ENCODE peak calls at places on chromosomes 13 and 19, in nine cellular contexts. O, K, Q, P, A, X, V, T and I are unnamed samples.

GRCh38 chr19:33799507-33799906 is 2.8 kb downstream of the KCTD15 start:
- DNase-seq in O (no peak), K (no peak), Q (no peak), P (no peak), A (no peak), X (no peak), V (no peak), T (no peak), I (no peak)

GRCh38 chr19:32405431-32406160 is at the start of gene DPY19L3:
- DNase-seq in O (peak), K (peak), Q (peak), P (peak), A (peak), X (peak), V (peak), T (peak), I (peak)

GRCh38 chr19:36257512-36257876 is 42.6 kb downstream of the ZNF146 start:
- DNase-seq in O (no peak), K (no peak), Q (no peak), P (no peak), A (peak), X (no peak), V (peak), T (peak), I (no peak)

GRCh38 chr19:35828694-35829301 is 16.2 kb upstream of the PRODH2 start:
- DNase-seq in O (no peak), K (no peak), Q (no peak), P (peak), A (no peak), X (peak), V (peak), T (peak), I (peak)

GRCh38 chr13:79385694-79386093 is 20.4 kb downstream of the RBM26 start:
- DNase-seq in O (no peak), K (no peak), Q (peak), P (no peak), A (no peak), X (no peak), V (no peak), T (no peak), I (no peak)

GRCh38 chr19:5691930-5692784 is 2.1 kb downstream of the RPL36 start:
- DNase-seq in O (peak), K (no peak), Q (no peak), P (no peak), A (peak), X (no peak), V (no peak), T (no peak), I (no peak)

GRCh38 chr13:21079761-21080730 is 18.7 kb upstream of the LATS2 start:
- DNase-seq in O (no peak), K (no peak), Q (no peak), P (no peak), A (no peak), X (no peak), V (no peak), T (peak), I (peak)

GRCh38 chr19:55830656-55831055 is 1.1 kb downstream of the NLRP11 start:
- DNase-seq in O (no peak), K (no peak), Q (no peak), P (no peak), A (no peak), X (no peak), V (no peak), T (no peak), I (no peak)

GRCh38 chr19:39232708-39233107 is 12.1 kb downstream of the IFNL3 start:
- DNase-seq in O (no peak), K (no peak), Q (no peak), P (no peak), A (no peak), X (no peak), V (no peak), T (no peak), I (no peak)

GRCh38 chr13:23999411-23999810 is 102.1 kb upstream of the C1QTNF9B start:
- DNase-seq in O (no peak), K (no peak), Q (no peak), P (no peak), A (no peak), X (no peak), V (no peak), T (no peak), I (no peak)

GRCh38 chr13:43787998-43788397 is 1.2 kb upstream of the ENOX1 start:
- DNase-seq in O (no peak), K (no peak), Q (no peak), P (peak), A (no peak), X (no peak), V (peak), T (peak), I (peak)

GRCh38 chr13:24459234-24459633 is 53.3 kb downstream of the PARP4 start:
- DNase-seq in O (no peak), K (no peak), Q (peak), P (no peak), A (no peak), X (no peak), V (no peak), T (peak), I (no peak)

GRCh38 chr13:73880365-73880764 is 253.8 kb downstream of the KLF12 start:
- DNase-seq in O (no peak), K (no peak), Q (no peak), P (no peak), A (no peak), X (no peak), V (no peak), T (peak), I (no peak)

GRCh38 chr19:38674388-38675133 is 27.1 kb downstream of the ACTN4 start:
- DNase-seq in O (no peak), K (no peak), Q (no peak), P (no peak), A (no peak), X (no peak), V (no peak), T (no peak), I (no peak)

GRCh38 chr19:291561-292280 is 518 bp upstream of the PLPP2 start:
- DNase-seq in O (no peak), K (no peak), Q (no peak), P (peak), A (peak), X (no peak), V (no peak), T (no peak), I (no peak)

GRCh38 chr19:45952341-45952690 is 21.3 kb downstream of the NOVA2 start:
- DNase-seq in O (no peak), K (no peak), Q (no peak), P (no peak), A (no peak), X (no peak), V (no peak), T (no peak), I (no peak)

GRCh38 chr19:51003316-51003715 is 1.9 kb upstream of the KLK8 start:
- DNase-seq in O (no peak), K (no peak), Q (no peak), P (no peak), A (no peak), X (no peak), V (no peak), T (no peak), I (no peak)

GRCh38 chr19:51002542-51003311 is 1.3 kb upstream of the KLK8 start:
- DNase-seq in O (no peak), K (peak), Q (peak), P (peak), A (no peak), X (peak), V (no peak), T (peak), I (peak)

GRCh38 chr19:51001495-51001894 is at the start of gene KLK8:
- DNase-seq in O (no peak), K (no peak), Q (no peak), P (no peak), A (no peak), X (no peak), V (no peak), T (no peak), I (no peak)

GRCh38 chr19:51000981-51001380 is 423 bp downstream of the KLK8 start:
- DNase-seq in O (no peak), K (no peak), Q (no peak), P (no peak), A (no peak), X (no peak), V (no peak), T (no peak), I (no peak)

GRCh38 chr19:51002101-51002532 is 713 bp upstream of the KLK8 start:
- DNase-seq in O (no peak), K (no peak), Q (no peak), P (no peak), A (no peak), X (no peak), V (no peak), T (no peak), I (no peak)
- TF ChIP-seq CTCF in O (no peak), K (no peak), Q (no peak), P (no peak), A (no peak), X (no peak), V (no peak), T (no peak), I (no peak)

DNA sequence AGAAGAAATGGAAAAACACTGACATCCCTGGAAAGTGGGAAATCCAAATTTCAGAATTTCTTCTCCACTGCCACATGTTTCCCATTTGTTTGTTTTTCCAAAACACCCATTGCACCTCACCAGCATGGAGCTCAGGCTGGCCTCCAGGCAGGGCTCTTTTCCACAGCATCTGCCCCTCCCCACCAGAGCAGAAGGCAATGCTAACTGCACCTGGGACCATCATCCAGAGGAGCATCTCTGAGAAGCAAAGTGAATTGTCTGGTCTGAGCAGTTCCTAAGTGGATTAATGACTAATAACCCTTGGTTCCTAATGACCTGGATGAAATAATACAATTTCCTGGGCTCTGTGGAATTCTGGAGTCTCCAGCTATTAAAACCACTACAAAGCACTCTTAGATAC is 8.8 kb upstream of the CYSLTR2 start:
- DNase-seq in O (no peak), K (no peak), Q (no peak), P (no peak), A (no peak), X (no peak), V (no peak), T (no peak), I (no peak)
- TF ChIP-seq CTCF in O (no peak), K (no peak), Q (no peak), P (no peak), A (no peak), X (no peak), V (no peak), T (no peak), I (no peak)

GRCh38 chr13:72565893-72566292 is 161.5 kb downstream of the MZT1 start:
- DNase-seq in O (no peak), K (no peak), Q (no peak), P (peak), A (no peak), X (no peak), V (no peak), T (peak), I (peak)
- TF ChIP-seq CTCF in O (peak), K (peak), Q (peak), P (peak), A (peak), X (peak), V (peak), T (peak), I (peak)

GRCh38 chr19:11798391-11799296 is at the start of gene ZNF491:
- DNase-seq in O (peak), K (peak), Q (peak), P (no peak), A (peak), X (peak), V (peak), T (peak), I (peak)
- TF ChIP-seq CTCF in O (peak), K (no peak), Q (peak), P (no peak), A (peak), X (peak), V (peak), T (peak), I (peak)

GRCh38 chr13:46288570-46289259 is 77.0 kb downstream of the LRRC63 start:
- DNase-seq in O (no peak), K (no peak), Q (peak), P (peak), A (no peak), X (peak), V (no peak), T (peak), I (no peak)
- TF ChIP-seq CTCF in O (peak), K (peak), Q (peak), P (peak), A (peak), X (peak), V (peak), T (peak), I (peak)

GRCh38 chr13:112442483-112443090 is 66.4 kb downstream of the SPACA7 start:
- DNase-seq in O (no peak), K (no peak), Q (no peak), P (no peak), A (no peak), X (no peak), V (no peak), T (peak), I (no peak)

GRCh38 chr13:112444001-112444311 is 67.8 kb downstream of the SPACA7 start:
- DNase-seq in O (peak), K (no peak), Q (peak), P (peak), A (peak), X (peak), V (peak), T (peak), I (peak)

GRCh38 chr13:112441779-112442310 is 65.7 kb downstream of the SPACA7 start:
- DNase-seq in O (no peak), K (no peak), Q (no peak), P (no peak), A (no peak), X (no peak), V (no peak), T (no peak), I (peak)

GRCh38 chr13:112444416-112445399 is 68.6 kb downstream of the SPACA7 start:
- DNase-seq in O (no peak), K (no peak), Q (no peak), P (no peak), A (no peak), X (no peak), V (no peak), T (no peak), I (peak)

DNA sequence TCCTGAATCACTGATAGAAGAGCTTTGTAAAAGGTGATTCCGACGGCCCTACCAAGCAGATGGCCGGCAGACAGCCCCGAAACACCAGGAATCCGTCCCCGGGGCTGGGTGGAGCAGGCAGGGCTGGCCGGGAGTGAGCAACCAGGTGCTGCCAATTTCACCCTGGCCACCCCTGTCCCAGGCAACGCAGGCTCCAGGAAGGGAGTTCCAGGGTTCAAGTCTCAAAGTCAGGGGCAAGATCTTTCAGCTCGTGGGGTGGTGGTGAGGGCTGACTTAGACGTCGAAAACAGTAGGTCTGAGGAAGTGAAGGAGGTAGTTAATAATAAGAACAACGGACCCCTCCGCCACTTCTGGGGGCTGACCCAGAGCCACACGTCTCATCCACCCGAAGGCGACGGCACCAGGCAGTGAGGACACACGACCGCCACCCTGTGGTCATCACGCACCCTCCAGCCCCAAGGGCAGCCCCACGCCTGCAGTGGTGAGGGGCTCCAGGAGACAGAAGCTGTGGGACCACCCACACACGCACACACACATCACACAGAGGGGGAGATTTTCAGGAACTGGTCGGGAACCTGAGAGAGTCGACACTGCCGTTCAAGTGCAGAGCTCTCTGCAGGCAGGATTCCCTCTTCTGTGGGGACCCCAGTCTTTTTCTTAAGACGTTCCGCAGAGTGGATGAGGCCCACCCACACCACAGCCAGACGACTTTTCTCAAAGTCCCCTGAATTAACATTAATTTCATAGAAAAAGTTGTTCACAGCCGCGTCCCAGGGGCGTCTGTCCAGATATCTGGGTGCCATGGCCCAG is 67.2 kb downstream of the SPACA7 start:
- DNase-seq in O (no peak), K (no peak), Q (no peak), P (no peak), A (no peak), X (no peak), V (peak), T (no peak), I (peak)
- TF ChIP-seq CTCF in O (no peak), K (no peak), Q (peak), P (no peak), A (no peak), X (no peak), V (no peak), T (peak), I (peak)

GRCh38 chr19:4360081-4360569 is 16.8 kb downstream of the MPND start:
- DNase-seq in O (no peak), K (no peak), Q (peak), P (no peak), A (no peak), X (no peak), V (no peak), T (no peak), I (no peak)
- TF ChIP-seq CTCF in O (no peak), K (no peak), Q (no peak), P (no peak), A (no peak), X (no peak), V (no peak), T (no peak), I (no peak)

DNA sequence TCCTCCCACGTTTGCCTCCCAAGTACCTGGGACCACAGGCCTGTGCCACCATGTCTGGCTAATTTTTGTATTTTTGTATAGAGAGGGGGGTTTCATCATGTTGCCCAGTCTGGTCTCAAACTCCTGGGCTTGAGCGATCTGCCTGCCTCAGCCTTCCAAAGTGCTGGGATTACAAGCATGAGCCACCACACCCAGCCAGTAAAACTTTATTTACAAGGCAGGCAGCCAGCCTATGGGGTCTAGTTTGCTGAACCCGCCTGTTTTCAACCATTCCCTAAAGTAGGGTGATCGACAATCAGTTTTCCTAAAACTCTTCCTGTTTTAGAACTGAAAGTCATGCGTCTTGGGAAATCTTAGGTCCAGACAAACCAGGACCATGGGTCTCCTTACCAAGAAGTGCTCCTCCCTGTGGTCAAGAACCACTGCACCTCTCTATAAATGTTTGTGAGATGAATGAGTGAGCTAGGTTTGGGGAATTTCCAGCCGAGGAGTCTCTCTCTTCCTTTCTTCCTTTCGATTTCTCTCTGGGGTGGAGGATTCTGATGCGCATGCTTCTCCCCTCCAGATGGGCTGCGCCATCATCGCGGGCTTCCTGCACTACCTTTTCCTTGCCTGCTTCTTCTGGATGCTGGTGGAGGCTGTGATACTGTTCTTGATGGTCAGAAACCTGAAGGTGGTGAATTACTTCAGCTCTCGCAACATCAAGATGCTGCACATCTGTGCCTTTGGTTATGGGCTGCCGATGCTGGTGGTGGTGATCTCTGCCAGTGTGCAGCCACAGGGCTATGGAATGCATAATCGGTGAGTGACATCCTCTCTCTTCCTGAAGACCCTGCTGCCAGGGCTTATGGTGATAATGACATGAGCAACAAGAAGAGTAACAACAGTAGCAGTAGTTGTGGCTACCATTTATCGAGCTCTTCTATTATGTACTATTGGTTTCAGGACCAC is 38.7 kb downstream of the ADGRE1 start:
- DNase-seq in O (no peak), K (no peak), Q (peak), P (peak), A (no peak), X (no peak), V (no peak), T (no peak), I (no peak)
- TF ChIP-seq CTCF in O (no peak), K (no peak), Q (peak), P (peak), A (no peak), X (peak), V (no peak), T (no peak), I (no peak)